ENCODE peak calls at places on chromosomes 5 and 9, in eight cellular contexts. One of them, this sample, is unnamed.

GRCh38 chr5:56415356-56415765 is 182.2 kb upstream of the ANKRD55 start:
- DNase-seq in AG09309: peak; percentile 11
- DNase-seq in progenitor cell of endocrine pancreas: no peak
- DNase-seq in nephron progenitor cell: no peak
- DNase-seq in body of pancreas: peak; percentile 27
- DNase-seq in ascending aorta: peak; percentile 79
- DNase-seq in CD4-positive, alpha-beta T cell: no peak
- DNase-seq in foreskin fibroblast: peak; percentile 13
- DNase-seq in this sample: peak; percentile 84

GRCh38 chr5:67771221-67771620 is 444.3 kb upstream of the PIK3R1 start:
- DNase-seq in AG09309: no peak
- DNase-seq in progenitor cell of endocrine pancreas: no peak
- DNase-seq in nephron progenitor cell: no peak
- DNase-seq in body of pancreas: no peak
- DNase-seq in ascending aorta: no peak
- DNase-seq in CD4-positive, alpha-beta T cell: no peak
- DNase-seq in foreskin fibroblast: peak; percentile 52
- DNase-seq in this sample: no peak

GRCh38 chr9:89635816-89636215 is 31.0 kb downstream of the GADD45G start:
- DNase-seq in AG09309: no peak
- DNase-seq in progenitor cell of endocrine pancreas: no peak
- DNase-seq in nephron progenitor cell: no peak
- DNase-seq in body of pancreas: peak; percentile 67
- DNase-seq in ascending aorta: no peak
- DNase-seq in CD4-positive, alpha-beta T cell: no peak
- DNase-seq in foreskin fibroblast: no peak
- DNase-seq in this sample: no peak

GRCh38 chr9:89680547-89681467 is 76.0 kb downstream of the GADD45G start:
- DNase-seq in AG09309: no peak
- DNase-seq in progenitor cell of endocrine pancreas: no peak
- DNase-seq in nephron progenitor cell: no peak
- DNase-seq in body of pancreas: no peak
- DNase-seq in ascending aorta: no peak
- DNase-seq in CD4-positive, alpha-beta T cell: no peak
- DNase-seq in foreskin fibroblast: no peak
- DNase-seq in this sample: no peak

GRCh38 chr5:10524376-10525123 is 39.3 kb upstream of the ANKRD33B start:
- DNase-seq in AG09309: peak; percentile 93
- DNase-seq in progenitor cell of endocrine pancreas: no peak
- DNase-seq in nephron progenitor cell: no peak
- DNase-seq in body of pancreas: no peak
- DNase-seq in ascending aorta: no peak
- DNase-seq in CD4-positive, alpha-beta T cell: no peak
- DNase-seq in foreskin fibroblast: peak; percentile 97
- DNase-seq in this sample: peak; percentile 100

GRCh38 chr9:131068076-131068816 is 28.1 kb upstream of the AIF1L start:
- DNase-seq in AG09309: no peak
- DNase-seq in progenitor cell of endocrine pancreas: no peak
- DNase-seq in nephron progenitor cell: no peak
- DNase-seq in body of pancreas: no peak
- DNase-seq in ascending aorta: no peak
- DNase-seq in CD4-positive, alpha-beta T cell: no peak
- DNase-seq in foreskin fibroblast: no peak
- DNase-seq in this sample: no peak

GRCh38 chr5:65020492-65020891 is 251.8 kb downstream of the CWC27 start:
- DNase-seq in AG09309: peak; percentile 24
- DNase-seq in progenitor cell of endocrine pancreas: no peak
- DNase-seq in nephron progenitor cell: no peak
- DNase-seq in body of pancreas: no peak
- DNase-seq in ascending aorta: no peak
- DNase-seq in CD4-positive, alpha-beta T cell: no peak
- DNase-seq in foreskin fibroblast: no peak
- DNase-seq in this sample: peak; percentile 69

GRCh38 chr9:14661421-14662059 is 31.7 kb downstream of the ZDHHC21 start:
- DNase-seq in AG09309: no peak
- DNase-seq in progenitor cell of endocrine pancreas: no peak
- DNase-seq in nephron progenitor cell: no peak
- DNase-seq in body of pancreas: no peak
- DNase-seq in ascending aorta: no peak
- DNase-seq in CD4-positive, alpha-beta T cell: no peak
- DNase-seq in foreskin fibroblast: peak; percentile 27
- DNase-seq in this sample: peak; percentile 24

GRCh38 chr5:111813520-111813919 is 56.5 kb upstream of the NREP start:
- DNase-seq in AG09309: no peak
- DNase-seq in progenitor cell of endocrine pancreas: no peak
- DNase-seq in nephron progenitor cell: no peak
- DNase-seq in body of pancreas: no peak
- DNase-seq in ascending aorta: no peak
- DNase-seq in CD4-positive, alpha-beta T cell: no peak
- DNase-seq in foreskin fibroblast: no peak
- DNase-seq in this sample: no peak

GRCh38 chr9:71001780-71002386 is 119.5 kb downstream of the TRPM3 start:
- DNase-seq in AG09309: peak; percentile 8
- DNase-seq in progenitor cell of endocrine pancreas: peak; percentile 18
- DNase-seq in nephron progenitor cell: peak; percentile 29
- DNase-seq in body of pancreas: peak; percentile 62
- DNase-seq in ascending aorta: no peak
- DNase-seq in CD4-positive, alpha-beta T cell: no peak
- DNase-seq in foreskin fibroblast: peak; percentile 59
- DNase-seq in this sample: peak; percentile 23

GRCh38 chr9:124183772-124184171 is 74.0 kb upstream of the NEK6 start:
- DNase-seq in AG09309: no peak
- DNase-seq in progenitor cell of endocrine pancreas: peak; percentile 2
- DNase-seq in nephron progenitor cell: no peak
- DNase-seq in body of pancreas: no peak
- DNase-seq in ascending aorta: no peak
- DNase-seq in CD4-positive, alpha-beta T cell: no peak
- DNase-seq in foreskin fibroblast: no peak
- DNase-seq in this sample: no peak

GRCh38 chr9:110802416-110803035 is 133.9 kb downstream of the MUSK start:
- DNase-seq in AG09309: peak; percentile 55
- DNase-seq in progenitor cell of endocrine pancreas: no peak
- DNase-seq in nephron progenitor cell: no peak
- DNase-seq in body of pancreas: no peak
- DNase-seq in ascending aorta: no peak
- DNase-seq in CD4-positive, alpha-beta T cell: no peak
- DNase-seq in foreskin fibroblast: peak; percentile 79
- DNase-seq in this sample: peak; percentile 88

GRCh38 chr5:92519717-92520632 is 1061.0 kb downstream of the NR2F1-AS1 start:
- DNase-seq in AG09309: no peak
- DNase-seq in progenitor cell of endocrine pancreas: no peak
- DNase-seq in nephron progenitor cell: no peak
- DNase-seq in body of pancreas: no peak
- DNase-seq in ascending aorta: no peak
- DNase-seq in CD4-positive, alpha-beta T cell: no peak
- DNase-seq in foreskin fibroblast: peak; percentile 57
- DNase-seq in this sample: no peak

GRCh38 chr5:125981016-125981415 is 442.2 kb upstream of the GRAMD2B start:
- DNase-seq in AG09309: no peak
- DNase-seq in progenitor cell of endocrine pancreas: no peak
- DNase-seq in nephron progenitor cell: no peak
- DNase-seq in body of pancreas: no peak
- DNase-seq in ascending aorta: no peak
- DNase-seq in CD4-positive, alpha-beta T cell: no peak
- DNase-seq in foreskin fibroblast: no peak
- DNase-seq in this sample: no peak

GRCh38 chr9:123208626-123209174 is 59.7 kb downstream of the STRBP start:
- DNase-seq in AG09309: no peak
- DNase-seq in progenitor cell of endocrine pancreas: no peak
- DNase-seq in nephron progenitor cell: no peak
- DNase-seq in body of pancreas: no peak
- DNase-seq in ascending aorta: no peak
- DNase-seq in CD4-positive, alpha-beta T cell: no peak
- DNase-seq in foreskin fibroblast: no peak
- DNase-seq in this sample: no peak

GRCh38 chr9:87498816-87499454 is 1.3 kb downstream of the DAPK1 start:
- DNase-seq in AG09309: no peak
- DNase-seq in progenitor cell of endocrine pancreas: no peak
- DNase-seq in nephron progenitor cell: peak; percentile 26
- DNase-seq in body of pancreas: peak; percentile 23
- DNase-seq in ascending aorta: no peak
- DNase-seq in CD4-positive, alpha-beta T cell: no peak
- DNase-seq in foreskin fibroblast: no peak
- DNase-seq in this sample: no peak

GRCh38 chr5:81283976-81284375 is 17.4 kb upstream of the ZCCHC9 start:
- DNase-seq in AG09309: no peak
- DNase-seq in progenitor cell of endocrine pancreas: no peak
- DNase-seq in nephron progenitor cell: no peak
- DNase-seq in body of pancreas: no peak
- DNase-seq in ascending aorta: no peak
- DNase-seq in CD4-positive, alpha-beta T cell: no peak
- DNase-seq in foreskin fibroblast: no peak
- DNase-seq in this sample: no peak

DNA sequence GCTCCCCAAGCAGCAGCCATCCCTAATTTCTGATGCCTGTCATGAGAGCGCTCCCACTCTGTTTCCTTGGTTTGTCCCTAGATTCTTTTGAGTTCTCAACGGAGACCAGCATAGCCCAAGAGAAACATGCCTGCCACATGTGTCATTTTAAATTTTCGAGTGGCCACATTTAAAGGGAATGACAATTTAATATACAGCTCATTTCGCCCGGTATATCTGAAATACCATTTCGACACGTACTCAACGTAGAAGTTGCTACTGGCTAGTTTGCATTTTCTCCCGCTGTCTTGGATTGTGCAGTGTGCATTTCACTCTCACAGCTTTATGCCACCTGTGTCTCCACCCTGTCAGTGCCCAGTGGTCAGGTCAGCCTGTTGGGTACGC is 21.0 kb downstream of the LPCAT1 start:
- DNase-seq in AG09309: no peak
- DNase-seq in progenitor cell of endocrine pancreas: no peak
- DNase-seq in nephron progenitor cell: no peak
- DNase-seq in body of pancreas: no peak
- DNase-seq in ascending aorta: no peak
- DNase-seq in CD4-positive, alpha-beta T cell: no peak
- DNase-seq in foreskin fibroblast: no peak
- DNase-seq in this sample: no peak
- TF ChIP-seq CTCF in AG09309: no peak
- TF ChIP-seq CTCF in progenitor cell of endocrine pancreas: no peak
- TF ChIP-seq CTCF in nephron progenitor cell: no peak
- TF ChIP-seq CTCF in body of pancreas: no peak
- TF ChIP-seq CTCF in ascending aorta: no peak
- TF ChIP-seq CTCF in CD4-positive, alpha-beta T cell: no peak
- TF ChIP-seq CTCF in foreskin fibroblast: no peak
- TF ChIP-seq CTCF in this sample: no peak

GRCh38 chr5:97183100-97183929 is at the start of gene RIOK2:
- DNase-seq in AG09309: peak; percentile 70
- DNase-seq in progenitor cell of endocrine pancreas: peak; percentile 72
- DNase-seq in nephron progenitor cell: peak; percentile 87
- DNase-seq in body of pancreas: peak; percentile 96
- DNase-seq in ascending aorta: peak; percentile 96
- DNase-seq in CD4-positive, alpha-beta T cell: peak; percentile 86
- DNase-seq in foreskin fibroblast: peak; percentile 97
- DNase-seq in this sample: peak; percentile 93
- TF ChIP-seq CTCF in AG09309: peak; percentile 3
- TF ChIP-seq CTCF in progenitor cell of endocrine pancreas: no peak
- TF ChIP-seq CTCF in nephron progenitor cell: no peak
- TF ChIP-seq CTCF in body of pancreas: no peak
- TF ChIP-seq CTCF in ascending aorta: no peak
- TF ChIP-seq CTCF in CD4-positive, alpha-beta T cell: no peak
- TF ChIP-seq CTCF in foreskin fibroblast: no peak
- TF ChIP-seq CTCF in this sample: no peak

DNA sequence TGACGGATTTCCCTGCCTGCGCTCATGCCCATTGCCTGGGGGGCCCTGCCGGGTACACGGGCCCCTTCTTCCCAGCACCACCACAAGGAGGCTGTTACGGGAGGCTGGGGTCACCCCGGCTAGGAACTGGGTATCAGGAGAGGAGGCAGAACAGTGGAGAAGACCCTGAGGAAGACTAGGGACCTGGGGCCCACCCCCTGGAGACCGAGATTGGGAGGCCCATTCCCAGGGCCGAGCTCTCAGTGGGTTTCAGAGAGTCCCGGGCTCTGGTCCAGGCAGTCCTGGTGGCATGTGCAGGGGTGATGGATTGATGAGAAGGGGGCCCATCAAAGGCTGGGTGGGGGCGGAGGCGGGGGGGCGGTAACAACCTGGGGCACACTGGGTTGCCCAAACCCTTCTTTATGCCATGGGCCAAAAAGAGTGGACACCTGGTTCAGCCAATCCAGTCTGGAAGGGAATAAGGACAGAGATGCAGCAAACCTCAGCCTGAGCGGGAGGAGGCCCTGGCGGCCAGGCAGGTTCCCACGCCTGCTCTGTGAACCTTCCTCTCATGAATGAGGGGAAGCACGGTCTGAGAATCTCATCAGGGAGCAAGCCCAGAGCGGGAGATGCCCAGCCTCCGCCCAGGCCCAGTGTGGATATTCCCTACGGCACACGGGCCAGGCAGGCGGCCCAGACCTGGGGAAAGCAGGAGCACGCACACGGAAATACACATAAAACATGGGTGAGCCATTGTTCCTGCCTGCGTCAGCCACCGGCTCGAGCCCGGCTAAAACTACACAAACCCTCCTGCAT is 785 bp upstream of the P4HA2 start:
- DNase-seq in AG09309: no peak
- DNase-seq in progenitor cell of endocrine pancreas: no peak
- DNase-seq in nephron progenitor cell: no peak
- DNase-seq in body of pancreas: no peak
- DNase-seq in ascending aorta: peak; percentile 62
- DNase-seq in CD4-positive, alpha-beta T cell: no peak
- DNase-seq in foreskin fibroblast: no peak
- DNase-seq in this sample: no peak
- TF ChIP-seq CTCF in AG09309: no peak
- TF ChIP-seq CTCF in progenitor cell of endocrine pancreas: no peak
- TF ChIP-seq CTCF in nephron progenitor cell: no peak
- TF ChIP-seq CTCF in body of pancreas: no peak
- TF ChIP-seq CTCF in ascending aorta: no peak
- TF ChIP-seq CTCF in CD4-positive, alpha-beta T cell: no peak
- TF ChIP-seq CTCF in foreskin fibroblast: no peak
- TF ChIP-seq CTCF in this sample: no peak

DNA sequence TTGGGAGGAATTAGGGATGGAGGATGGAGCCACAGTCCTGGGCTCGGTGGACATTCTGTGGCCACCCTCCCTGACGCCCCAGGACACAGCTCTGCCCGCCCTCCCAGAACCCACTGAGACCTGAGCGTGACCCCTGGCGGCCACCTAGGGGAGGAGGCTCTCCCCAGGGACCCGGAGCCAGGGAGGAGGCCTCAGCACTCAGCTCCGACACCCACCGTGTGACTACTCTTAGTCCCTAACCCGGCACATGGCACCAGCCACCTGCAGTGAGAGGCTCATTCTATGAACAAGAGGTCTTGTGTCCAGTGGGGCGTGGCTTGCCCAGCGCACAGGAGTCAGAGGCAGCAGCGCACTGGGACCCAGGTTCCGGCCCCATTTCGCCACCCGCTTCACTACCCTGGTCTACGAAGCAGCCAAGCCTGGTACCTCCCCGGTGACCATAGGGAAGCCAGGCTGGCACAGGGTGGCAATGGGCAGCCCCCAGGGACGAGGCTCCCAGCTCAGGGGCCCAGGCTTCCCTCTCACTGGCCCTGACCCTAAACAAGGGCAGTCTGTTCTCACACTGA is 10.2 kb downstream of the SARDH start:
- DNase-seq in AG09309: no peak
- DNase-seq in progenitor cell of endocrine pancreas: peak; percentile 5
- DNase-seq in nephron progenitor cell: no peak
- DNase-seq in body of pancreas: no peak
- DNase-seq in ascending aorta: peak; percentile 53
- DNase-seq in CD4-positive, alpha-beta T cell: no peak
- DNase-seq in foreskin fibroblast: no peak
- DNase-seq in this sample: no peak
- TF ChIP-seq CTCF in AG09309: no peak
- TF ChIP-seq CTCF in progenitor cell of endocrine pancreas: no peak
- TF ChIP-seq CTCF in nephron progenitor cell: no peak
- TF ChIP-seq CTCF in body of pancreas: no peak
- TF ChIP-seq CTCF in ascending aorta: no peak
- TF ChIP-seq CTCF in CD4-positive, alpha-beta T cell: no peak
- TF ChIP-seq CTCF in foreskin fibroblast: no peak
- TF ChIP-seq CTCF in this sample: no peak

GRCh38 chr5:8828596-8829321 is 717.1 kb downstream of the SEMA5A start:
- DNase-seq in AG09309: no peak
- DNase-seq in progenitor cell of endocrine pancreas: no peak
- DNase-seq in nephron progenitor cell: no peak
- DNase-seq in body of pancreas: no peak
- DNase-seq in ascending aorta: no peak
- DNase-seq in CD4-positive, alpha-beta T cell: no peak
- DNase-seq in foreskin fibroblast: peak; percentile 25
- DNase-seq in this sample: peak; percentile 17
- TF ChIP-seq CTCF in AG09309: no peak
- TF ChIP-seq CTCF in progenitor cell of endocrine pancreas: no peak
- TF ChIP-seq CTCF in nephron progenitor cell: no peak
- TF ChIP-seq CTCF in body of pancreas: no peak
- TF ChIP-seq CTCF in ascending aorta: no peak
- TF ChIP-seq CTCF in CD4-positive, alpha-beta T cell: no peak
- TF ChIP-seq CTCF in foreskin fibroblast: no peak
- TF ChIP-seq CTCF in this sample: no peak

This sample was measured in AG10803.